ENCODE peak calls at places on chromosomes 3 and 15, in eight cellular contexts. X is MM.1S, Z is neural progenitor cell, F is PC-3, K is GM23248, E is hepatocyte, L is SK-N-SH, P is HCT116. G is an unnamed sample.

GRCh38 chr3:159804726-159805410 is 183.8 kb upstream of the IL12A start:
- DNase-seq in L (peak; percentile 71), X (peak; percentile 88), F (peak; percentile 93), Z (peak; percentile 89), P (peak; percentile 60), K (peak; percentile 94), E (peak; percentile 91), G (peak; percentile 58)

GRCh38 chr3:190378240-190378891 is 9.6 kb upstream of the CLDN16 start:
- DNase-seq in L (no peak), Z (no peak), F (peak; percentile 93), E (no peak), K (peak; percentile 89), P (no peak), X (no peak), G (no peak)

GRCh38 chr3:109047366-109047765 is 70.6 kb downstream of the MORC1 start:
- DNase-seq in Z (no peak), K (no peak), X (no peak), P (no peak), L (no peak), F (no peak), E (no peak), G (no peak)

GRCh38 chr3:132417695-132418520 is 606 bp downstream of the DNAJC13 start:
- DNase-seq in L (peak; percentile 55), F (peak; percentile 62), P (no peak), K (peak; percentile 81), E (peak; percentile 85), Z (peak; percentile 68), X (peak; percentile 81), G (peak; percentile 62)

GRCh38 chr3:128983293-128984069 is 10.4 kb downstream of the CFAP92 start:
- DNase-seq in Z (peak; percentile 41), X (no peak), L (no peak), F (no peak), E (no peak), P (no peak), K (no peak), G (no peak)

GRCh38 chr3:43105224-43105596 is 669 bp downstream of the POMGNT2 start:
- DNase-seq in F (no peak), K (peak; percentile 21), L (no peak), E (no peak), Z (no peak), P (no peak), X (no peak), G (no peak)

GRCh38 chr3:161744366-161744765 is 247.8 kb downstream of the OTOL1 start:
- DNase-seq in F (no peak), K (no peak), X (no peak), E (no peak), Z (no peak), L (no peak), P (no peak), G (no peak)

GRCh38 chr3:155130001-155130400 is 49.9 kb downstream of the MME start:
- DNase-seq in K (no peak), P (no peak), X (no peak), L (no peak), F (no peak), Z (no peak), E (no peak), G (no peak)

GRCh38 chr15:98855815-98856539 is 151.6 kb downstream of the PGPEP1L start:
- DNase-seq in F (no peak), P (no peak), L (no peak), E (no peak), X (no peak), Z (peak; percentile 42), K (no peak), G (no peak)

GRCh38 chr3:51434746-51435323 is 43.8 kb downstream of the RBM15B start:
- DNase-seq in X (peak; percentile 45), K (peak; percentile 59), Z (peak; percentile 65), E (peak; percentile 71), F (peak; percentile 64), L (peak; percentile 52), P (peak; percentile 38), G (peak; percentile 61)

GRCh38 chr3:51441282-51442030 is 50.4 kb downstream of the RBM15B start:
- DNase-seq in F (no peak), Z (no peak), P (no peak), L (no peak), E (no peak), X (no peak), K (no peak), G (no peak)

GRCh38 chr3:51434110-51434509 is 43.0 kb downstream of the RBM15B start:
- DNase-seq in P (no peak), F (no peak), E (no peak), L (no peak), K (no peak), Z (no peak), X (no peak), G (no peak)

GRCh38 chr3:51436998-51437639 is 46.0 kb downstream of the RBM15B start:
- DNase-seq in P (no peak), X (no peak), K (no peak), E (no peak), Z (no peak), L (no peak), F (peak; percentile 5), G (no peak)
- TF ChIP-seq EZH2phosphoT487 in P (no peak), X (no peak), K (no peak), E (no peak), Z (no peak), L (no peak), F (no peak), G (no peak)

GRCh38 chr3:150535204-150535603 is 11.1 kb downstream of the SERP1 start:
- DNase-seq in Z (no peak), L (no peak), X (no peak), F (no peak), P (no peak), E (no peak), K (no peak), G (no peak)
- TF ChIP-seq EZH2phosphoT487 in Z (no peak), L (no peak), X (no peak), F (no peak), P (no peak), E (no peak), K (no peak), G (no peak)

DNA sequence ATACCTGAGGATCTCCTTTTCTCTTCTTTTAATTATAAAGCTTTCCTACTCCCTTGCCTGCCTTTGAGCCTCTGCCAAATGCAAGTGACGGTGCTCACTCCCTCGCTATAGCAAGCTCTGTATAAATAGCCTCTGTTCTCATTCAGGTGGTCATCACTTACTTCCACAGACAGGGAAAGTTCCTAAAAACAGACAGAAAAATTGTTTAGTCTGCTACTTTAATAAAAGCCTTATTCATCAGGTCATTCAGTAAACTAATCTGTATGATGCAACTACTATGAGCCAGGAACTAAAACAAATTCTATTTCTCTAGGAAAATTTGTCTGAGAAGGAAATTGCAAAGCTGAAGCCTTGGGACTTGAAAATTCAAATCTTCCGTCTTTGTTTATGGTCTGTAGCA is 10.2 kb upstream of the DLG1 start:
- DNase-seq in Z (no peak), K (peak; percentile 81), F (peak; percentile 40), L (no peak), E (no peak), P (no peak), X (no peak), G (no peak)
- TF ChIP-seq EZH2phosphoT487 in Z (no peak), K (no peak), F (no peak), L (no peak), E (no peak), P (no peak), X (no peak), G (no peak)

GRCh38 chr3:50714953-50715352 is 40.2 kb downstream of the DOCK3 start:
- DNase-seq in X (no peak), K (peak; percentile 10), F (no peak), P (no peak), L (peak; percentile 45), Z (no peak), E (peak; percentile 50), G (no peak)
- TF ChIP-seq EZH2phosphoT487 in X (no peak), K (no peak), F (no peak), P (no peak), L (no peak), Z (no peak), E (no peak), G (no peak)

GRCh38 chr3:55490194-55490913 is 3.2 kb upstream of the WNT5A start:
- DNase-seq in E (no peak), X (peak; percentile 24), K (no peak), P (no peak), Z (no peak), L (no peak), F (peak; percentile 59), G (peak; percentile 11)
- TF ChIP-seq EZH2phosphoT487 in E (no peak), X (no peak), K (no peak), P (no peak), Z (no peak), L (no peak), F (no peak), G (no peak)

DNA sequence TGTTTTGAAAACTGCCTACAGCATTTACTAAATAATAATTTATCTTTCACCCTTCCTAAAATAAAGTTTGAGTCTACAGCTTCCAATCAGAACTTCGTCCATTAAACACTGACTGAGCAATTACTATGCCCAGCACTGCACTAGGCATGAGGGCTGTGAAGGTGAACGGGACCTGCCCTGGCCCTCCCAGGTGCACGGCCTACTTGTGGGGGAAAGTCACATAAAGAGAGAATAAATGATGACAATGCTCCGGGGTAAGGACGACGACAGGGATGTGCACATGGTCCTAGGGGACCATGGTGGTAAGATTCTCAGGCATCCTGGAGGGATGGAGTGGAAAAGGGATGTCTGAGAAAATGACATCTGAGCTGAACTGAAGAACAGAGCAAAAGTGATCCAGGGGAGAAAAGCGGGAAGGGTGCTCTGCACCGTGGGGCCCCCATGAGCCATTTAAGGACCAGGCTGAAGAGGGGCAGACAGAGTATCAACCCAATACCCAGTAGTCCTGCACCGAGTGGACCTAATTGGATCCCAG is 11.5 kb downstream of the PLA2G4F start:
- DNase-seq in F (no peak), L (no peak), Z (no peak), X (no peak), E (no peak), K (no peak), P (no peak), G (no peak)
- TF ChIP-seq EZH2phosphoT487 in F (no peak), L (no peak), Z (no peak), X (no peak), E (no peak), K (no peak), P (no peak), G (no peak)

DNA sequence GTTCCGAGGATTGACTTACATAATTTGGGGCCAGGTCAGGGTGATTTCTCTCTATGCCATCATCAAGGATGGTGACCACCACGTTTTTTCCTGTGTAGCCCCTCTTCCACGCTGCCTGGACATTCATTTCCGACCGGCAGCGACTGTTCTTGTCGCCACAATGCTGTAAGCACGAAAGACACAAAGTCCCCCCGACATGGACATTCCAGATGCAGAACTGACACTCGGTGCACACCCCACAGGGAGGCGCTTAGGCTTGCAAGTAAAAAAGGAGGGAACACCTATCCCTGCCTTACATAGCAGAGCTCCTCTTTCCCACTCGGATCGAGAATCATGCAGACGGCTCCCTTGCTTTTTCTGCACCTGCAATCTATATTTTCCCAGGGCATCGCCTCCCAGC is 58.2 kb downstream of the PCSK6 start:
- DNase-seq in X (no peak), F (no peak), K (no peak), E (no peak), L (no peak), Z (no peak), P (no peak), G (no peak)
- TF ChIP-seq EZH2phosphoT487 in X (no peak), F (no peak), K (no peak), E (no peak), L (no peak), Z (no peak), P (no peak), G (no peak)

GRCh38 chr15:38691951-38692788 is 127.6 kb upstream of the RASGRP1 start:
- DNase-seq in F (no peak), P (no peak), Z (no peak), K (no peak), X (no peak), L (no peak), E (no peak), G (no peak)
- TF ChIP-seq EZH2phosphoT487 in F (no peak), P (no peak), Z (no peak), K (no peak), X (no peak), L (no peak), E (no peak), G (no peak)